ENCODE peak calls at places on chromosome 2, in ten cellular contexts. K is A549, B is HepG2, P is HCT116, G is stomach, L is gastrocnemius medialis, R is IMR-90, N is spleen, E is testis, I is breast epithelium. C is an unnamed sample.

GRCh38 chr2:229896857-229897256 is 25.0 kb downstream of the TRIP12 start:
- DNase-seq in K (no peak), B (no peak), P (no peak), G (no peak), L (no peak), R (no peak), N (no peak), E (no peak), I (no peak), C (no peak)

GRCh38 chr2:54041135-54041534 is 70.3 kb upstream of the PSME4 start:
- DNase-seq in K (no peak), B (no peak), P (no peak), G (no peak), L (no peak), R (no peak), N (peak; percentile 75), E (no peak), I (no peak), C (no peak)

GRCh38 chr2:69177785-69178636 is 165.0 kb downstream of the ANTXR1 start:
- DNase-seq in K (peak; percentile 65), B (peak; percentile 99), P (peak; percentile 75), G (peak; percentile 78), L (peak; percentile 82), R (peak; percentile 92), N (peak; percentile 95), E (peak; percentile 65), I (no peak), C (peak; percentile 38)

GRCh38 chr2:151422917-151423439 is 13.3 kb downstream of the RIF1 start:
- DNase-seq in K (no peak), B (no peak), P (no peak), G (no peak), L (no peak), R (no peak), N (no peak), E (no peak), I (no peak), C (no peak)

GRCh38 chr2:72989770-72990556 is 72.6 kb downstream of the EMX1 start:
- DNase-seq in K (no peak), B (no peak), P (no peak), G (peak; percentile 21), L (no peak), R (peak; percentile 11), N (peak; percentile 70), E (peak; percentile 33), I (no peak), C (no peak)

GRCh38 chr2:9637330-9637729 is 6.5 kb upstream of the YWHAQ start:
- DNase-seq in K (no peak), B (peak; percentile 62), P (peak; percentile 53), G (no peak), L (no peak), R (peak; percentile 74), N (no peak), E (no peak), I (no peak), C (no peak)

GRCh38 chr2:172995323-172996244 is 80.1 kb upstream of the MAP3K20 start:
- DNase-seq in K (peak; percentile 51), B (peak; percentile 86), P (no peak), G (no peak), L (no peak), R (peak; percentile 91), N (no peak), E (peak; percentile 63), I (no peak), C (no peak)

GRCh38 chr2:61335226-61335625 is 135.7 kb downstream of the USP34 start:
- DNase-seq in K (no peak), B (no peak), P (no peak), G (no peak), L (no peak), R (no peak), N (no peak), E (no peak), I (no peak), C (no peak)

GRCh38 chr2:3656762-3657691 is 973 bp upstream of the ALLC start:
- DNase-seq in K (no peak), B (peak; percentile 92), P (no peak), G (no peak), L (no peak), R (peak; percentile 7), N (no peak), E (peak; percentile 44), I (no peak), C (no peak)

GRCh38 chr2:229909090-229909489 is 12.7 kb downstream of the TRIP12 start:
- DNase-seq in K (no peak), B (no peak), P (no peak), G (no peak), L (no peak), R (no peak), N (no peak), E (no peak), I (no peak), C (no peak)

GRCh38 chr2:9638532-9638931 is 7.7 kb upstream of the YWHAQ start:
- DNase-seq in K (peak; percentile 89), B (peak; percentile 62), P (peak; percentile 22), G (peak; percentile 53), L (peak; percentile 70), R (peak; percentile 97), N (no peak), E (peak; percentile 86), I (no peak), C (no peak)

GRCh38 chr2:71269511-71270090 is 42.7 kb upstream of the PAIP2B start:
- DNase-seq in K (no peak), B (no peak), P (no peak), G (no peak), L (no peak), R (no peak), N (no peak), E (no peak), I (no peak), C (no peak)

GRCh38 chr2:21070322-21071257 is 26.7 kb upstream of the APOB start:
- DNase-seq in K (no peak), B (peak; percentile 97), P (no peak), G (no peak), L (no peak), R (no peak), N (no peak), E (no peak), I (no peak), C (no peak)

GRCh38 chr2:21069746-21070145 is 25.9 kb upstream of the APOB start:
- DNase-seq in K (no peak), B (no peak), P (no peak), G (no peak), L (no peak), R (no peak), N (no peak), E (no peak), I (no peak), C (no peak)

GRCh38 chr2:21067125-21067524 is 23.3 kb upstream of the APOB start:
- DNase-seq in K (no peak), B (peak; percentile 95), P (no peak), G (no peak), L (no peak), R (no peak), N (no peak), E (no peak), I (no peak), C (no peak)

GRCh38 chr2:21072477-21073242 is 28.8 kb upstream of the APOB start:
- DNase-seq in K (no peak), B (peak; percentile 44), P (no peak), G (no peak), L (no peak), R (no peak), N (no peak), E (no peak), I (no peak), C (no peak)

GRCh38 chr2:21067863-21068537 is 24.1 kb upstream of the APOB start:
- DNase-seq in K (no peak), B (peak; percentile 55), P (no peak), G (no peak), L (no peak), R (no peak), N (no peak), E (no peak), I (no peak), C (no peak)
- H3K27ac ChIP-seq in K (no peak overlapping the region), B (peak overlapping the region; percentile 66), P (no peak overlapping the region), G (no peak overlapping the region), L (no peak overlapping the region), R (no peak overlapping the region), N (no peak overlapping the region), E (no peak overlapping the region), I (no peak overlapping the region), C (no peak overlapping the region)

GRCh38 chr2:100416939-100417744 is at the start of gene CHST10:
- DNase-seq in K (peak; percentile 63), B (peak; percentile 42), P (no peak), G (peak; percentile 59), L (peak; percentile 18), R (peak; percentile 28), N (peak; percentile 89), E (peak; percentile 72), I (no peak), C (no peak)
- TF ChIP-seq POLR2A in K (peak; percentile 71), B (peak; percentile 68), P (no peak), G (no peak), L (no peak), R (no peak), N (no peak), E (no peak), I (no peak), C (no peak)

DNA sequence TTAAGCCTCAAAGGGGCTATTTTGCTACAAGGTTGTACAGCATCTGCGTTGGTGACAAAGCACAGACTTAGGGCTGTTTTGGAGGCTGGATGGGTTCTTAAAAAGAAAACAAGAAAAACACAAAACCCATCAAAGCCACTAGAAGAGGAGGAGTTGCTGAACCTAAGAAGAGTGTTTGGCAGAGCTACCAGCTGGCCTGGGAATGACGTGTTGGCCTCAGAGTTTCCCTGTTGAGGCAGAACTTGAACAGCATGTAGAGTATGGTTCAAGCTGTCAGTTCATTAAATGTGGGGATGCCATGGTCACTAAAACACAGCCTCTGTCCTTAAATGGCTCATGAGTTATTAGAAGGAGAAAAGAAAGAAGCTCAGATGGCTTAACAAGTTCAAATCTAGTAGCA is 162.5 kb downstream of the TTC32 start:
- DNase-seq in K (no peak), B (no peak), P (no peak), G (no peak), L (no peak), R (peak; percentile 46), N (no peak), E (no peak), I (no peak), C (no peak)
- H3K27ac ChIP-seq in K (no peak overlapping the region), B (no peak overlapping the region), P (no peak overlapping the region), G (no peak overlapping the region), L (peak overlapping the region; percentile 82), R (peak overlapping the region; percentile 36), N (no peak overlapping the region), E (no peak overlapping the region), I (peak overlapping the region; percentile 81), C (peak overlapping the region; percentile 42)

DNA sequence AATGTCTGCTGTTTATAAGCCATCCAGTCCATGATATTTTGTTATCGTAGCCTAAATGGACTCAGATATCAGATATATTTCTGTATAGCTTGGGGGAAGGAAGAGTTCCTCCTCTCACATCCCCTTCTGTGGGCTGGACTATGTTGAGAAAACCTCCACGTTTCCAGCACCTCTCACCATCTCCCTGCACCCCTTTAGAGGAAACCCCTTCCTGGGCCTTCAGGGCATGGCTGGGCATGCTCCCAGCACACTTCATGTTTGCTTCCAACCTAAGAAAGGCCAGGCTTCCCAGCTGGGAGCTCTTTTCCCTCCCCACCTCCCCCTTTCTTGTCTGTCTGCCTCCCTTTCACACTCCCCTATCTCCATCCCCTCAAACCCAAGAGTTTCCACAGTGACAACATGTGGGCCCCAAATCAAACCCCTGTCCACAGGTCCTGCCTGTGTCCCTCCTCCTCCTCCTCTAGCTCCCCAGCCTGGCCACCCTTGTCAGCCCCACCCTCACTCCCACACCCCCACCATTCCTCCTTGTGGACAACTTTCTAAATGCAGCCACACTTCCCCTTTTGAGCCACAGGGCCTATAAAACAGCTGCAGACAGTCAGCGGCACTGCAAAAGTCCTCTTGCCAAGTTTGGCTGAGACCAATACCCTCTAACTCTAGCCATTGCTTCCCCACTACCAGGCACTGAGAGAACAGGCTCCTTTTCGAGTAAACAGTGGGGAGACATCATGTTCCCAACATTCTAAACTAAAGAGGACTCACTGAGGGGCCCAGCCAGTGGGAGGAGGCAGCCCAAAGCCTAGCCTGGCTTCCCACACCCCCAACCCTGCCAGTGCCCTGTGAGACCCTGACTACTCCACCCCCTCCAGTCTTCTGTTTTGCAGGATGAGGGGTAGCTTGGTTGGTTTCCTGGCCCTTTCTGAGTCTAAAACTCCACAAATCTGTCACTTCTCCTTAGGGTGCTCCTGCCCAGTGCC is 120.5 kb downstream of the ZFP36L2 start:
- DNase-seq in K (peak; percentile 58), B (peak; percentile 44), P (peak; percentile 4), G (peak; percentile 40), L (no peak), R (peak; percentile 73), N (peak; percentile 85), E (peak; percentile 41), I (no peak), C (no peak)
- TF ChIP-seq POLR2A in K (no peak), B (no peak), P (no peak), G (no peak), L (no peak), R (no peak), N (no peak), E (no peak), I (no peak), C (peak; percentile 18)

C was measured in esophagus squamous epithelium.